ENCODE peak calls at places on chromosomes 12 and 14, in five cellular contexts. X is HepG2, W is GM12878, R is NT2/D1, B is H1. I is an unnamed sample.

GRCh38 chr14:104545151-104545931 is 34.2 kb upstream of the C14orf180 start:
- DNase-seq in X (no peak), W (no peak), R (no peak), B (no peak), I (no peak)

GRCh38 chr12:29238822-29239291 is 89.8 kb downstream of the FAR2 start:
- DNase-seq in X (no peak), W (no peak), R (no peak), B (no peak), I (no peak)

GRCh38 chr14:58307597-58308316 is 9.4 kb downstream of the ARID4A start:
- DNase-seq in X (no peak), W (no peak), R (no peak), B (no peak), I (no peak)

GRCh38 chr12:75561921-75562320 is 50.5 kb upstream of the KRR1 start:
- DNase-seq in X (no peak), W (no peak), R (no peak), B (no peak), I (no peak)

GRCh38 chr12:50971946-50972345 is 19.6 kb downstream of the HIGD1C start:
- DNase-seq in X (no peak), W (no peak), R (no peak), B (no peak), I (no peak)

GRCh38 chr12:54074308-54074707 is 20.7 kb downstream of the HOXC4 start:
- DNase-seq in X (no peak), W (no peak), R (no peak), B (no peak), I (no peak)

GRCh38 chr12:119320678-119321077 is 13.9 kb upstream of the CCDC60 start:
- DNase-seq in X (no peak), W (no peak), R (no peak), B (no peak), I (no peak)

GRCh38 chr12:113424915-113425823 is 3.0 kb downstream of the SDSL start:
- DNase-seq in X (peak), W (no peak), R (peak), B (peak), I (peak)

GRCh38 chr12:4270670-4271432 is 2.7 kb upstream of the CCND2 start:
- DNase-seq in X (no peak), W (no peak), R (peak), B (no peak), I (no peak)

GRCh38 chr12:93440043-93440835 is 1.5 kb downstream of the UBE2N start:
- DNase-seq in X (no peak), W (no peak), R (no peak), B (no peak), I (no peak)

GRCh38 chr12:75765170-75766059 is 254.0 kb upstream of the KRR1 start:
- DNase-seq in X (no peak), W (no peak), R (no peak), B (no peak), I (no peak)

GRCh38 chr12:115408642-115409041 is 724.7 kb upstream of the TBX3 start:
- DNase-seq in X (no peak), W (no peak), R (no peak), B (no peak), I (no peak)
- TF ChIP-seq SUZ12 in X (no peak), W (no peak), R (no peak), B (no peak), I (no peak)

GRCh38 chr14:22824711-22825359 is 4.9 kb upstream of the MRPL52 start:
- DNase-seq in X (peak), W (no peak), R (no peak), B (no peak), I (no peak)

GRCh38 chr14:22829661-22830328 is at the start of gene MRPL52:
- DNase-seq in X (peak), W (no peak), R (no peak), B (no peak), I (peak)

GRCh38 chr14:22835505-22835904 is 880 bp upstream of the MMP14 start:
- DNase-seq in X (no peak), W (no peak), R (no peak), B (no peak), I (no peak)

GRCh38 chr14:22830329-22831010 is 783 bp downstream of the MRPL52 start:
- DNase-seq in X (no peak), W (no peak), R (no peak), B (no peak), I (no peak)
- TF ChIP-seq SUZ12 in X (no peak), W (no peak), R (no peak), B (no peak), I (no peak)

DNA sequence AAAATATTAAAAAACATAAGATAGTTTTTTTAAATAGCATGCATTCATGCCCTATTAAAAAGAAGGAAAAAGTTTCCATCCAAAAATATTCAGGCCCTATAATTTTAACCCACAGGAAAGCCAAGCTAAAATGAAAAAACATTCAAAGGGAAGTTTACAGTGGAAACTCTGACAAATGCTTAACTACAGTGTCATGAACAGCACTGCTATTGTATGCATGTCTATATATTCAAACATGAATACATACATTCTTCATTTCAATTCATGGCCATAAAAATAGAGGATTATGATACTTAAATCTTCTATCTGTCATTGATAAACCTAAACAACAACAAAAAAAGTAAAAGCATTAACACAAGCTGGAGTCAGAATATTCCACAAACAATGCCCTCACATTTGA is 67.4 kb downstream of the PPP2R5E start:
- DNase-seq in X (no peak), W (no peak), R (no peak), B (no peak), I (no peak)
- TF ChIP-seq SUZ12 in X (no peak), W (no peak), R (no peak), B (no peak), I (no peak)

GRCh38 chr12:5480953-5481300 is 49.0 kb downstream of the NTF3 start:
- DNase-seq in X (no peak), W (no peak), R (peak), B (no peak), I (no peak)
- TF ChIP-seq SUZ12 in X (no peak), W (no peak), R (no peak), B (no peak), I (no peak)

DNA sequence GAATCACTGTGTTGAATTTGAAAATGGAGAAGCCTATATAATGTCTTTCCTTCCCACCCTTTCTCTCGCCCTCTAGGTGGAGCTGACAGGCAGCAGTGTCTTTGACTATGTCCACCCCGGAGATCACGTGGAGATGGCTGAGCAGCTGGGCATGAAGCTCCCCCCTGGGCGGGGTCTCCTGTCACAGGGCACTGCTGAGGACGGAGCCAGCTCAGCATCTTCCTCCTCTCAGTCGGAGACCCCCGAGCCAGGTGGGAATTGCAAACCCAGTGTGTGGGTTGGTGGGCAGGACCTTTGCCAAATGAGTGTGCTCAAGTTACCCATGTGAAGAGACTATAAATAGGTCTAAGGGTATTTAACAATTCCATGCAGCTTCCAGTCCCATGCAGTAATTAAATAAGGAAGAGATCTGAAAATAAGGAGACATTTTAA is 274.7 kb downstream of the EGLN3 start:
- DNase-seq in X (peak), W (no peak), R (peak), B (peak), I (peak)
- TF ChIP-seq SUZ12 in X (no peak), W (no peak), R (no peak), B (no peak), I (no peak)

GRCh38 chr12:64273527-64274403 is 51.7 kb upstream of the KICS2 start:
- DNase-seq in X (peak), W (no peak), R (peak), B (peak), I (peak)
- TF ChIP-seq SUZ12 in X (no peak), W (no peak), R (no peak), B (no peak), I (no peak)

GRCh38 chr12:129687731-129688130 is 216.1 kb downstream of the TMEM132D start:
- DNase-seq in X (no peak), W (no peak), R (no peak), B (no peak), I (no peak)

GRCh38 chr12:129696952-129697351 is 206.9 kb downstream of the TMEM132D start:
- DNase-seq in X (no peak), W (no peak), R (no peak), B (no peak), I (no peak)

GRCh38 chr12:129696405-129696804 is 207.4 kb downstream of the TMEM132D start:
- DNase-seq in X (no peak), W (no peak), R (no peak), B (no peak), I (no peak)

GRCh38 chr12:129693731-129694130 is 210.1 kb downstream of the TMEM132D start:
- DNase-seq in X (no peak), W (no peak), R (no peak), B (no peak), I (no peak)
- TF ChIP-seq SUZ12 in X (no peak), W (no peak), R (no peak), B (no peak), I (no peak)

GRCh38 chr14:54565236-54566151 is 1.4 kb upstream of the SAMD4A start:
- DNase-seq in X (peak), W (no peak), R (peak), B (no peak), I (peak)
- TF ChIP-seq SUZ12 in X (no peak), W (no peak), R (no peak), B (no peak), I (no peak)

DNA sequence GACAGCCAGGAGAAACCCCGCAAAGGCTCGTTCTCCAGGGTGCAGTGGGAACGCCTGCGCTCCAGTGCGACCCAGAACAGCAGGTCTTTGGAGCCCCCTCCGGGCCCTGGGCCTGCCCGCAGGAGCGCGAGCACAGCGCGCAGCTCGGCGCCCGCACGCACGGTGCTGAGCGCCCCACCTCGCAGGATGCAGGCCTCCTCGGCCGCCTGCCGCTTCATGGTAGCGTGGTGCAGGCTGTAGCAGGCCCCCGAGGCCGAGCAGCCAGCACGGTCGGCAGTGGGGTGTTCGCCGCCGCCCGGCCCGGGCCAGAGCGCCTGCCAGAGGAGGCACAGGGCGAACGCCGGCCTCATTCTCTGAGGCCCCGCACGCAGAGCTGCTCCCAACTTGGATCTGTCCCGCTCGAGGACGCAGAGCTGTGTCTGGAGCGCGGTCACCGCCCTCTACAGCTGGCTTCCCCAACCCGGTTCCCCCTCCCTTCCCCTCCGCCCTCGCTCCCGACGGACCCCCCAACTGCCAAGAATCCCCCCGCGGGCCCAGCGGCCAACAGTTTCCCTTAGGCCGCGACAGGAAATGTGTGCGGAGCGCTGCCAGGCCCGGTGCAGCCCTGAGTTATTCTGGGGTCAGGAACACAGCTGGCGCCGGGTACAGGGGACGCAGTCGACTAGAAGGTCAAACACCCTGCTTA is at the start of gene CLEC14A:
- DNase-seq in X (no peak), W (no peak), R (no peak), B (peak), I (no peak)
- TF ChIP-seq SUZ12 in X (no peak), W (no peak), R (no peak), B (peak), I (no peak)

DNA sequence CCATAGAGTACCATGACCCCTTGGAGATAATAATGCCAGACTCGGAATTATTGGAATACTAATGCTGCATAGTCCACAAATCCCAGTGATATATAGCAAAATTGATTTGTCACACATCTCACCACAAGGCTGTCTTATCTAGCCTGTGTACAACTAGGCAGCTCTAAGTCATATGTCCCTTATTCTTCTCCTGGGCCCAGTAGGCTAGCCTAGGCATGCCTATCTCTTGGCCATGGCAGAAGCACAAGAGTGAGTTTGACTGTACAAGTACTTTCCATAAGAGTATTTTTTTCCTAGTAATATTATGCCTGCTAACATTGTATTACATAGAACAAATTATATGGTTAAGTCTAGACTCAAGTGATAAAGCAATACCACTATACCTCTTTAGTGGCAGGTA is 1122.1 kb upstream of the SEL1L start:
- DNase-seq in X (no peak), W (no peak), R (no peak), B (no peak), I (no peak)
- TF ChIP-seq SUZ12 in X (no peak), W (no peak), R (no peak), B (no peak), I (no peak)

I was measured in HEK293T.